ENCODE peak calls at places on chromosomes 2 and 18, in five cellular contexts. V is amniotic epithelial cell, W is anterior cingulate cortex, E is SHP77, H is HS-27A. X is an unnamed sample.

GRCh38 chr2:120880381-120880780 is 144.7 kb downstream of the GLI2 start:
- DNase-seq in E (no peak), H (no peak), W (no peak), V (peak; percentile 61), X (no peak)

GRCh38 chr2:67645280-67646255 is 248.4 kb downstream of the ETAA1 start:
- DNase-seq in V (no peak), H (no peak), E (no peak), W (no peak), X (no peak)

GRCh38 chr18:58769321-58769720 is 95.4 kb upstream of the ZNF532 start:
- DNase-seq in V (no peak), H (no peak), W (no peak), E (no peak), X (no peak)

GRCh38 chr2:222806606-222807036 is 54.2 kb upstream of the ACSL3 start:
- DNase-seq in H (no peak), V (no peak), W (no peak), E (no peak), X (no peak)

GRCh38 chr18:23710068-23710527 is 20.8 kb downstream of the LAMA3 start:
- DNase-seq in E (no peak), H (no peak), V (peak; percentile 99), W (no peak), X (no peak)

GRCh38 chr2:204731996-204732395 is 186.7 kb downstream of the PARD3B start:
- DNase-seq in V (peak; percentile 91), W (no peak), H (no peak), E (no peak), X (no peak)

GRCh38 chr2:159118115-159118858 is 149.8 kb downstream of the TANC1 start:
- DNase-seq in H (peak; percentile 47), E (peak; percentile 53), W (peak; percentile 76), V (peak; percentile 77), X (peak; percentile 83)

GRCh38 chr2:1627628-1628371 is 116.5 kb downstream of the PXDN start:
- DNase-seq in W (no peak), V (peak; percentile 59), H (no peak), E (no peak), X (no peak)

GRCh38 chr18:38575648-38576047 is 1010.0 kb upstream of the CELF4 start:
- DNase-seq in H (no peak), V (no peak), W (no peak), E (no peak), X (no peak)

GRCh38 chr2:98498703-98499445 is 54.2 kb downstream of the INPP4A start:
- DNase-seq in H (no peak), W (no peak), V (no peak), E (no peak), X (no peak)

GRCh38 chr2:69549421-69549820 is 94.1 kb downstream of the AAK1 start:
- DNase-seq in H (no peak), V (peak; percentile 49), E (no peak), W (no peak), X (no peak)

GRCh38 chr2:23566236-23567142 is 181.5 kb downstream of the KLHL29 start:
- DNase-seq in E (no peak), W (no peak), V (peak; percentile 21), H (no peak), X (no peak)

GRCh38 chr18:23992119-23992940 is 22.2 kb upstream of the TTC39C start:
- DNase-seq in H (no peak), E (peak; percentile 43), V (peak; percentile 38), W (no peak), X (peak; percentile 42)

GRCh38 chr18:63148449-63149199 is 170.9 kb downstream of the BCL2 start:
- DNase-seq in W (no peak), H (no peak), E (peak; percentile 18), V (peak; percentile 32), X (no peak)

GRCh38 chr2:57516740-57517340 is 529.8 kb upstream of the VRK2 start:
- DNase-seq in V (peak; percentile 54), E (peak; percentile 37), W (no peak), H (peak; percentile 9), X (peak; percentile 55)

GRCh38 chr2:189574793-189575475 is 5.7 kb downstream of the SLC40A1 start:
- DNase-seq in V (no peak), W (no peak), H (no peak), E (no peak), X (no peak)

GRCh38 chr2:110157153-110157793 is 41.7 kb upstream of the MALL start:
- DNase-seq in H (peak; percentile 73), W (no peak), V (peak; percentile 52), E (peak; percentile 20), X (peak; percentile 44)

GRCh38 chr18:80023173-80023572 is 11.1 kb upstream of the RBFA start:
- DNase-seq in H (no peak), E (no peak), W (no peak), V (no peak), X (no peak)

GRCh38 chr2:199704358-199705238 is 146.4 kb downstream of the FTCDNL1 start:
- DNase-seq in W (no peak), H (peak; percentile 29), E (peak; percentile 26), V (peak; percentile 10), X (peak; percentile 17)

GRCh38 chr18:9810994-9811393 is 74.8 kb upstream of the TXNDC2 start:
- DNase-seq in W (no peak), H (no peak), V (no peak), E (no peak), X (no peak)

GRCh38 chr18:45324489-45325111 is 290.7 kb upstream of the SLC14A2 start:
- DNase-seq in V (peak; percentile 69), E (no peak), H (no peak), W (no peak), X (peak; percentile 60)

GRCh38 chr2:179332903-179333302 is 68.3 kb upstream of the SESTD1 start:
- DNase-seq in H (peak; percentile 35), V (no peak), E (no peak), W (no peak), X (no peak)

X was measured in putamen.